ENCODE peak calls at places on chromosomes 12 and 14, in five cellular contexts. N, H, Q, L and G are unnamed samples.

GRCh38 chr14:94941311-94941710 is 171.4 kb upstream of the GSC start:
- DNase-seq in Q (no peak), N (no peak), H (no peak), L (no peak), G (no peak)

GRCh38 chr12:105748806-105749600 is 389.8 kb downstream of the NUAK1 start:
- DNase-seq in H (peak; percentile 11), Q (no peak), L (no peak), N (peak; percentile 66), G (no peak)

GRCh38 chr14:73723411-73723798 is 9.2 kb upstream of the PNMA1 start:
- DNase-seq in H (peak; percentile 82), Q (no peak), L (no peak), N (no peak), G (no peak)

GRCh38 chr12:88063375-88063774 is 34.2 kb upstream of the C12orf50 start:
- DNase-seq in N (no peak), Q (no peak), L (no peak), H (peak; percentile 7), G (no peak)

GRCh38 chr12:46562625-46563228 is 190.2 kb upstream of the SLC38A2 start:
- DNase-seq in Q (no peak), H (peak; percentile 93), N (no peak), L (no peak), G (no peak)

GRCh38 chr14:49999216-49999761 is 106.4 kb downstream of the ARF6 start:
- DNase-seq in L (no peak), H (peak; percentile 93), Q (no peak), N (peak; percentile 81), G (no peak)

GRCh38 chr12:43957732-43958131 is 121.9 kb downstream of the TMEM117 start:
- DNase-seq in L (peak; percentile 10), Q (peak; percentile 2), N (no peak), H (peak; percentile 61), G (peak; percentile 81)

GRCh38 chr12:45244561-45245348 is 28.9 kb downstream of the ANO6 start:
- DNase-seq in L (no peak), H (no peak), N (no peak), Q (no peak), G (no peak)

GRCh38 chr14:100842799-100843198 is 16.9 kb downstream of the MEG3 start:
- DNase-seq in Q (no peak), H (peak; percentile 2), L (no peak), N (no peak), G (no peak)

GRCh38 chr12:113246478-113247122 is 25.3 kb downstream of the TPCN1 start:
- DNase-seq in Q (no peak), N (no peak), H (peak; percentile 43), L (no peak), G (no peak)

GRCh38 chr14:80483331-80483730 is 272.0 kb upstream of the DIO2 start:
- DNase-seq in H (no peak), N (no peak), Q (no peak), L (no peak), G (no peak)

GRCh38 chr14:60514378-60515243 is 5.7 kb downstream of the SIX6 start:
- DNase-seq in Q (peak; percentile 64), N (no peak), H (no peak), L (peak; percentile 85), G (peak; percentile 39)

GRCh38 chr12:11951209-11951608 is 119.5 kb upstream of the BCL2L14 start:
- DNase-seq in N (no peak), H (no peak), Q (no peak), L (no peak), G (no peak)

GRCh38 chr12:9925746-9926393 is 6.3 kb downstream of the CLEC2A start:
- DNase-seq in N (no peak), L (no peak), H (peak; percentile 49), Q (no peak), G (no peak)

GRCh38 chr12:94039914-94040313 is 108.5 kb upstream of the PLXNC1 start:
- DNase-seq in N (no peak), L (no peak), H (no peak), Q (no peak), G (no peak)

GRCh38 chr14:69226736-69227135 is 33.2 kb upstream of the GALNT16 start:
- DNase-seq in N (no peak), Q (no peak), H (no peak), L (no peak), G (no peak)

GRCh38 chr12:124480469-124481256 is 86.7 kb downstream of the NCOR2 start:
- DNase-seq in Q (peak; percentile 84), L (no peak), H (peak; percentile 92), N (no peak), G (no peak)

GRCh38 chr14:105069887-105070759 is 4.9 kb upstream of the GPR132 start:
- DNase-seq in N (peak; percentile 52), Q (no peak), L (no peak), H (peak; percentile 70), G (no peak)

GRCh38 chr12:68821357-68822188 is 13.6 kb downstream of the MDM2 start:
- DNase-seq in L (no peak), Q (no peak), N (no peak), H (no peak), G (no peak)

GRCh38 chr14:73887116-73887490 is 444 bp downstream of the ZNF410 start:
- DNase-seq in Q (no peak), H (no peak), L (no peak), N (no peak), G (no peak)

GRCh38 chr12:52539024-52539820 is 13.7 kb downstream of the KRT71 start:
- DNase-seq in L (no peak), Q (no peak), H (peak; percentile 61), N (no peak), G (no peak)